ENCODE peak calls at places on chromosomes 2 and 18, in five cellular contexts. One of them, this sample, is unnamed.

GRCh38 chr2:44560352-44560751 is 198.6 kb downstream of the CAMKMT start:
- DNase-seq in mesothelial cell of epicardium: no peak
- DNase-seq in AG08396: no peak
- DNase-seq in RKO: no peak
- DNase-seq in fibroblast of the conjunctiva: no peak
- DNase-seq in this sample: no peak

GRCh38 chr2:239055756-239056493 is 208.0 kb downstream of the TWIST2 start:
- DNase-seq in mesothelial cell of epicardium: no peak
- DNase-seq in AG08396: no peak
- DNase-seq in RKO: no peak
- DNase-seq in fibroblast of the conjunctiva: no peak
- DNase-seq in this sample: no peak

GRCh38 chr2:101998556-101999121 is 6.9 kb downstream of the IL1R2 start:
- DNase-seq in mesothelial cell of epicardium: no peak
- DNase-seq in AG08396: no peak
- DNase-seq in RKO: no peak
- DNase-seq in fibroblast of the conjunctiva: no peak
- DNase-seq in this sample: no peak

GRCh38 chr2:39871291-39871761 is 92.3 kb upstream of the THUMPD2 start:
- DNase-seq in mesothelial cell of epicardium: no peak
- DNase-seq in AG08396: peak; percentile 24
- DNase-seq in RKO: peak; percentile 32
- DNase-seq in fibroblast of the conjunctiva: no peak
- DNase-seq in this sample: no peak

GRCh38 chr2:37417321-37417720 is 72.9 kb downstream of the QPCT start:
- DNase-seq in mesothelial cell of epicardium: no peak
- DNase-seq in AG08396: no peak
- DNase-seq in RKO: no peak
- DNase-seq in fibroblast of the conjunctiva: peak; percentile 64
- DNase-seq in this sample: no peak

GRCh38 chr18:63137999-63138448 is 181.5 kb downstream of the BCL2 start:
- DNase-seq in mesothelial cell of epicardium: no peak
- DNase-seq in AG08396: no peak
- DNase-seq in RKO: no peak
- DNase-seq in fibroblast of the conjunctiva: no peak
- DNase-seq in this sample: no peak

GRCh38 chr18:48152549-48152948 is 222.1 kb upstream of the SMAD2 start:
- DNase-seq in mesothelial cell of epicardium: no peak
- DNase-seq in AG08396: no peak
- DNase-seq in RKO: no peak
- DNase-seq in fibroblast of the conjunctiva: no peak
- DNase-seq in this sample: no peak

GRCh38 chr2:108919571-108920373 is 69.2 kb downstream of the EDAR start:
- DNase-seq in mesothelial cell of epicardium: no peak
- DNase-seq in AG08396: no peak
- DNase-seq in RKO: no peak
- DNase-seq in fibroblast of the conjunctiva: no peak
- DNase-seq in this sample: no peak

GRCh38 chr2:190637331-190637734 is 11.6 kb upstream of the NAB1 start:
- DNase-seq in mesothelial cell of epicardium: no peak
- DNase-seq in AG08396: no peak
- DNase-seq in RKO: no peak
- DNase-seq in fibroblast of the conjunctiva: peak; percentile 57
- DNase-seq in this sample: no peak

GRCh38 chr2:218998414-218999002 is 5.3 kb upstream of the CRYBA2 start:
- DNase-seq in mesothelial cell of epicardium: no peak
- DNase-seq in AG08396: no peak
- DNase-seq in RKO: no peak
- DNase-seq in fibroblast of the conjunctiva: no peak
- DNase-seq in this sample: no peak

GRCh38 chr2:181058378-181059269 is 78.2 kb downstream of the UBE2E3 start:
- DNase-seq in mesothelial cell of epicardium: no peak
- DNase-seq in AG08396: no peak
- DNase-seq in RKO: peak; percentile 65
- DNase-seq in fibroblast of the conjunctiva: peak; percentile 47
- DNase-seq in this sample: no peak

GRCh38 chr2:69020496-69020895 is 7.5 kb downstream of the ANTXR1 start:
- DNase-seq in mesothelial cell of epicardium: no peak
- DNase-seq in AG08396: no peak
- DNase-seq in RKO: no peak
- DNase-seq in fibroblast of the conjunctiva: no peak
- DNase-seq in this sample: no peak

GRCh38 chr2:186687774-186688173 is 6.1 kb upstream of the FAM171B start:
- DNase-seq in mesothelial cell of epicardium: no peak
- DNase-seq in AG08396: no peak
- DNase-seq in RKO: peak; percentile 3
- DNase-seq in fibroblast of the conjunctiva: no peak
- DNase-seq in this sample: no peak

GRCh38 chr2:189836644-189837043 is 52.4 kb downstream of the PMS1 start:
- DNase-seq in mesothelial cell of epicardium: no peak
- DNase-seq in AG08396: peak; percentile 24
- DNase-seq in RKO: no peak
- DNase-seq in fibroblast of the conjunctiva: peak; percentile 95
- DNase-seq in this sample: no peak

GRCh38 chr2:215436705-215437570 is 1.1 kb upstream of the FN1 start:
- DNase-seq in mesothelial cell of epicardium: no peak
- DNase-seq in AG08396: no peak
- DNase-seq in RKO: no peak
- DNase-seq in fibroblast of the conjunctiva: no peak
- DNase-seq in this sample: no peak

GRCh38 chr2:190698895-190699294 is 50.0 kb downstream of the NAB1 start:
- DNase-seq in mesothelial cell of epicardium: no peak
- DNase-seq in AG08396: no peak
- DNase-seq in RKO: no peak
- DNase-seq in fibroblast of the conjunctiva: no peak
- DNase-seq in this sample: no peak

GRCh38 chr2:241617431-241618154 is 19.4 kb downstream of the THAP4 start:
- DNase-seq in mesothelial cell of epicardium: no peak
- DNase-seq in AG08396: no peak
- DNase-seq in RKO: no peak
- DNase-seq in fibroblast of the conjunctiva: no peak
- DNase-seq in this sample: no peak

GRCh38 chr2:105287692-105288091 is 41.8 kb downstream of the TGFBRAP1 start:
- DNase-seq in mesothelial cell of epicardium: no peak
- DNase-seq in AG08396: no peak
- DNase-seq in RKO: peak; percentile 36
- DNase-seq in fibroblast of the conjunctiva: peak; percentile 20
- DNase-seq in this sample: no peak

GRCh38 chr18:49817947-49818346 is 4.6 kb upstream of the ACAA2 start:
- DNase-seq in mesothelial cell of epicardium: no peak
- DNase-seq in AG08396: no peak
- DNase-seq in RKO: no peak
- DNase-seq in fibroblast of the conjunctiva: no peak
- DNase-seq in this sample: no peak

GRCh38 chr2:3971313-3972192 is 268.2 kb downstream of the DCDC2C start:
- DNase-seq in mesothelial cell of epicardium: no peak
- DNase-seq in AG08396: no peak
- DNase-seq in RKO: no peak
- DNase-seq in fibroblast of the conjunctiva: no peak
- DNase-seq in this sample: no peak

GRCh38 chr18:74942319-74942910 is 266.5 kb downstream of the PTGR3 start:
- DNase-seq in mesothelial cell of epicardium: no peak
- DNase-seq in AG08396: no peak
- DNase-seq in RKO: no peak
- DNase-seq in fibroblast of the conjunctiva: no peak
- DNase-seq in this sample: no peak

GRCh38 chr2:62505109-62505508 is 886 bp downstream of the TMEM17 start:
- DNase-seq in mesothelial cell of epicardium: no peak
- DNase-seq in AG08396: no peak
- DNase-seq in RKO: no peak
- DNase-seq in fibroblast of the conjunctiva: no peak
- DNase-seq in this sample: no peak

GRCh38 chr2:88247531-88247930 is 77.4 kb downstream of the THNSL2 start:
- DNase-seq in mesothelial cell of epicardium: no peak
- DNase-seq in AG08396: no peak
- DNase-seq in RKO: peak; percentile 7
- DNase-seq in fibroblast of the conjunctiva: no peak
- DNase-seq in this sample: no peak

GRCh38 chr18:74724186-74724585 is 126.5 kb downstream of the ZNF407 start:
- DNase-seq in mesothelial cell of epicardium: no peak
- DNase-seq in AG08396: peak; percentile 27
- DNase-seq in RKO: no peak
- DNase-seq in fibroblast of the conjunctiva: peak; percentile 56
- DNase-seq in this sample: no peak

GRCh38 chr2:99066075-99066557 is 75.4 kb upstream of the C2orf15 start:
- DNase-seq in mesothelial cell of epicardium: no peak
- DNase-seq in AG08396: peak; percentile 18
- DNase-seq in RKO: peak; percentile 83
- DNase-seq in fibroblast of the conjunctiva: peak; percentile 31
- DNase-seq in this sample: no peak

GRCh38 chr2:121260370-121261154 is 24.4 kb downstream of the TFCP2L1 start:
- DNase-seq in mesothelial cell of epicardium: no peak
- DNase-seq in AG08396: no peak
- DNase-seq in RKO: no peak
- DNase-seq in fibroblast of the conjunctiva: no peak
- DNase-seq in this sample: no peak

GRCh38 chr2:240725266-240726060 is 33.8 kb downstream of the AQP12A start:
- DNase-seq in mesothelial cell of epicardium: no peak
- DNase-seq in AG08396: no peak
- DNase-seq in RKO: no peak
- DNase-seq in fibroblast of the conjunctiva: no peak
- DNase-seq in this sample: no peak

GRCh38 chr2:16624419-16624745 is 41.3 kb downstream of the CYRIA start:
- DNase-seq in mesothelial cell of epicardium: no peak
- DNase-seq in AG08396: no peak
- DNase-seq in RKO: no peak
- DNase-seq in fibroblast of the conjunctiva: no peak
- DNase-seq in this sample: no peak

GRCh38 chr2:20217041-20217970 is 7.6 kb downstream of the SDC1 start:
- DNase-seq in mesothelial cell of epicardium: no peak
- DNase-seq in AG08396: no peak
- DNase-seq in RKO: no peak
- DNase-seq in fibroblast of the conjunctiva: no peak
- DNase-seq in this sample: no peak

GRCh38 chr2:208501217-208501616 is 94.6 kb downstream of the PTH2R start:
- DNase-seq in mesothelial cell of epicardium: no peak
- DNase-seq in AG08396: no peak
- DNase-seq in RKO: no peak
- DNase-seq in fibroblast of the conjunctiva: no peak
- DNase-seq in this sample: no peak

GRCh38 chr2:171281116-171281515 is 120.4 kb upstream of the TLK1 start:
- DNase-seq in mesothelial cell of epicardium: no peak
- DNase-seq in AG08396: no peak
- DNase-seq in RKO: no peak
- DNase-seq in fibroblast of the conjunctiva: no peak
- DNase-seq in this sample: peak; percentile 13

GRCh38 chr18:21071071-21071470 is 40.5 kb downstream of the ROCK1 start:
- DNase-seq in mesothelial cell of epicardium: no peak
- DNase-seq in AG08396: no peak
- DNase-seq in RKO: no peak
- DNase-seq in fibroblast of the conjunctiva: no peak
- DNase-seq in this sample: no peak

GRCh38 chr2:170224692-170225091 is 46.7 kb downstream of the MYO3B start:
- DNase-seq in mesothelial cell of epicardium: no peak
- DNase-seq in AG08396: no peak
- DNase-seq in RKO: no peak
- DNase-seq in fibroblast of the conjunctiva: no peak
- DNase-seq in this sample: no peak

GRCh38 chr2:144830543-144830942 is 310.6 kb upstream of the ZEB2 start:
- DNase-seq in mesothelial cell of epicardium: no peak
- DNase-seq in AG08396: no peak
- DNase-seq in RKO: no peak
- DNase-seq in fibroblast of the conjunctiva: no peak
- DNase-seq in this sample: no peak

GRCh38 chr2:231819449-231820042 is 33.3 kb downstream of the COPS7B start:
- DNase-seq in mesothelial cell of epicardium: no peak
- DNase-seq in AG08396: no peak
- DNase-seq in RKO: peak; percentile 0
- DNase-seq in fibroblast of the conjunctiva: no peak
- DNase-seq in this sample: no peak

GRCh38 chr2:135226961-135227360 is 174.9 kb downstream of the RAB3GAP1 start:
- DNase-seq in mesothelial cell of epicardium: no peak
- DNase-seq in AG08396: peak; percentile 11
- DNase-seq in RKO: no peak
- DNase-seq in fibroblast of the conjunctiva: no peak
- DNase-seq in this sample: no peak

GRCh38 chr18:47628898-47629297 is 301.6 kb downstream of the SMAD2 start:
- DNase-seq in mesothelial cell of epicardium: no peak
- DNase-seq in AG08396: no peak
- DNase-seq in RKO: no peak
- DNase-seq in fibroblast of the conjunctiva: no peak
- DNase-seq in this sample: no peak

GRCh38 chr2:168705534-168706470 is 96.6 kb upstream of the NOSTRIN start:
- DNase-seq in mesothelial cell of epicardium: no peak
- DNase-seq in AG08396: no peak
- DNase-seq in RKO: no peak
- DNase-seq in fibroblast of the conjunctiva: peak; percentile 34
- DNase-seq in this sample: no peak

This sample was measured in substantia nigra.